ENCODE peak calls at places on chromosomes 4 and X, in ten cellular contexts. One of them, this sample, is unnamed.

GRCh38 chr4:3416821-3417221 is 24.9 kb upstream of the HGFAC start:
- DNase-seq in heart right ventricle: no peak
- DNase-seq in astrocyte of the spinal cord: no peak
- DNase-seq in nephron progenitor cell: no peak
- DNase-seq in OCI-LY7: no peak
- DNase-seq in cardiac fibroblast: no peak
- DNase-seq in GM12865: no peak
- DNase-seq in HepG2: no peak
- DNase-seq in lower leg skin: no peak
- DNase-seq in astrocyte: no peak
- DNase-seq in this sample: no peak

GRCh38 chr4:173793937-173794510 is 264.0 kb upstream of the HAND2 start:
- DNase-seq in heart right ventricle: no peak
- DNase-seq in astrocyte of the spinal cord: peak; percentile 15
- DNase-seq in nephron progenitor cell: no peak
- DNase-seq in OCI-LY7: no peak
- DNase-seq in cardiac fibroblast: no peak
- DNase-seq in GM12865: no peak
- DNase-seq in HepG2: no peak
- DNase-seq in lower leg skin: no peak
- DNase-seq in astrocyte: no peak
- DNase-seq in this sample: no peak

GRCh38 chr4:149830823-149831222 is 15.2 kb upstream of the IQCM start:
- DNase-seq in heart right ventricle: no peak
- DNase-seq in astrocyte of the spinal cord: no peak
- DNase-seq in nephron progenitor cell: no peak
- DNase-seq in OCI-LY7: no peak
- DNase-seq in cardiac fibroblast: no peak
- DNase-seq in GM12865: no peak
- DNase-seq in HepG2: no peak
- DNase-seq in lower leg skin: no peak
- DNase-seq in astrocyte: peak; percentile 2
- DNase-seq in this sample: no peak

GRCh38 chr4:5899396-5899795 is 6.5 kb upstream of the CRMP1 start:
- DNase-seq in heart right ventricle: no peak
- DNase-seq in astrocyte of the spinal cord: no peak
- DNase-seq in nephron progenitor cell: no peak
- DNase-seq in OCI-LY7: no peak
- DNase-seq in cardiac fibroblast: no peak
- DNase-seq in GM12865: no peak
- DNase-seq in HepG2: no peak
- DNase-seq in lower leg skin: no peak
- DNase-seq in astrocyte: no peak
- DNase-seq in this sample: no peak

GRCh38 chrX:15751160-15751819 is 13.2 kb downstream of the CA5B start:
- DNase-seq in heart right ventricle: no peak
- DNase-seq in astrocyte of the spinal cord: peak; percentile 72
- DNase-seq in nephron progenitor cell: no peak
- DNase-seq in OCI-LY7: no peak
- DNase-seq in cardiac fibroblast: no peak
- DNase-seq in GM12865: peak; percentile 44
- DNase-seq in HepG2: no peak
- DNase-seq in lower leg skin: no peak
- DNase-seq in astrocyte: peak; percentile 39
- DNase-seq in this sample: peak; percentile 6

GRCh38 chrX:46837543-46838481 is 969 bp downstream of the RP2 start:
- DNase-seq in heart right ventricle: no peak
- DNase-seq in astrocyte of the spinal cord: peak; percentile 40
- DNase-seq in nephron progenitor cell: no peak
- DNase-seq in OCI-LY7: peak; percentile 26
- DNase-seq in cardiac fibroblast: peak; percentile 49
- DNase-seq in GM12865: peak; percentile 36
- DNase-seq in HepG2: peak; percentile 12
- DNase-seq in lower leg skin: no peak
- DNase-seq in astrocyte: peak; percentile 25
- DNase-seq in this sample: peak; percentile 7

GRCh38 chr4:164779811-164780216 is 25.9 kb downstream of the SMIM31 start:
- DNase-seq in heart right ventricle: no peak
- DNase-seq in astrocyte of the spinal cord: peak; percentile 46
- DNase-seq in nephron progenitor cell: peak; percentile 45
- DNase-seq in OCI-LY7: peak; percentile 28
- DNase-seq in cardiac fibroblast: peak; percentile 58
- DNase-seq in GM12865: peak; percentile 73
- DNase-seq in HepG2: peak; percentile 13
- DNase-seq in lower leg skin: no peak
- DNase-seq in astrocyte: peak; percentile 37
- DNase-seq in this sample: peak; percentile 28

GRCh38 chr4:98530572-98530971 is 127.8 kb downstream of the TSPAN5 start:
- DNase-seq in heart right ventricle: no peak
- DNase-seq in astrocyte of the spinal cord: no peak
- DNase-seq in nephron progenitor cell: no peak
- DNase-seq in OCI-LY7: no peak
- DNase-seq in cardiac fibroblast: no peak
- DNase-seq in GM12865: no peak
- DNase-seq in HepG2: no peak
- DNase-seq in lower leg skin: no peak
- DNase-seq in astrocyte: no peak
- DNase-seq in this sample: no peak

GRCh38 chr4:29081230-29081955 is 1638.8 kb upstream of the PCDH7 start:
- DNase-seq in heart right ventricle: no peak
- DNase-seq in astrocyte of the spinal cord: peak; percentile 29
- DNase-seq in nephron progenitor cell: no peak
- DNase-seq in OCI-LY7: no peak
- DNase-seq in cardiac fibroblast: peak; percentile 32
- DNase-seq in GM12865: no peak
- DNase-seq in HepG2: no peak
- DNase-seq in lower leg skin: no peak
- DNase-seq in astrocyte: no peak
- DNase-seq in this sample: no peak

GRCh38 chr4:95124906-95125504 is 367.2 kb downstream of the BMPR1B start:
- DNase-seq in heart right ventricle: no peak
- DNase-seq in astrocyte of the spinal cord: peak; percentile 81
- DNase-seq in nephron progenitor cell: peak; percentile 30
- DNase-seq in OCI-LY7: peak; percentile 25
- DNase-seq in cardiac fibroblast: peak; percentile 87
- DNase-seq in GM12865: peak; percentile 10
- DNase-seq in HepG2: peak; percentile 8
- DNase-seq in lower leg skin: no peak
- DNase-seq in astrocyte: peak; percentile 47
- DNase-seq in this sample: peak; percentile 3

DNA sequence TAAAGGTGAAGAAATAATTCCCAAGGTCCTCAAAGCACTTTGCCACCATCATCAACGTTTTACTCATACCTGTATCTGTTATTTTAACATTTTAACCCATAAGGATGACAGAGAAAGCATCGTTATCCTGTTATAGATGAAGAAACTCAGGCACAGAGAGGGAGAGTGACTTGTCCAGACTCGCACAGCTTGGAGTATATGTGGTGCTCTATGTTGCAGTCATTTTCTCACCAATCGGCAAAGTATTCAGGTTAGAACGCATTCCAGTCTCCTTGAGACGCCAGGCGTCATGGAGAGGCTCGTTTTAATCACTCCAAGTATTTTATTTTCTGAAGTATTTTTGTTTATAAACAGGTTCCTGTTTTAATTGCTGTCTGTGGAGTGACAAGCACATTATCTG is 73.5 kb downstream of the IRF2 start:
- DNase-seq in heart right ventricle: no peak
- DNase-seq in astrocyte of the spinal cord: no peak
- DNase-seq in nephron progenitor cell: no peak
- DNase-seq in OCI-LY7: no peak
- DNase-seq in cardiac fibroblast: no peak
- DNase-seq in GM12865: no peak
- DNase-seq in HepG2: no peak
- DNase-seq in lower leg skin: no peak
- DNase-seq in astrocyte: peak; percentile 20
- DNase-seq in this sample: no peak
- TF ChIP-seq CTCF in heart right ventricle: no peak
- TF ChIP-seq CTCF in astrocyte of the spinal cord: no peak
- TF ChIP-seq CTCF in nephron progenitor cell: no peak
- TF ChIP-seq CTCF in OCI-LY7: no peak
- TF ChIP-seq CTCF in cardiac fibroblast: no peak
- TF ChIP-seq CTCF in GM12865: no peak
- TF ChIP-seq CTCF in HepG2: no peak
- TF ChIP-seq CTCF in lower leg skin: no peak
- TF ChIP-seq CTCF in astrocyte: no peak
- TF ChIP-seq CTCF in this sample: no peak

DNA sequence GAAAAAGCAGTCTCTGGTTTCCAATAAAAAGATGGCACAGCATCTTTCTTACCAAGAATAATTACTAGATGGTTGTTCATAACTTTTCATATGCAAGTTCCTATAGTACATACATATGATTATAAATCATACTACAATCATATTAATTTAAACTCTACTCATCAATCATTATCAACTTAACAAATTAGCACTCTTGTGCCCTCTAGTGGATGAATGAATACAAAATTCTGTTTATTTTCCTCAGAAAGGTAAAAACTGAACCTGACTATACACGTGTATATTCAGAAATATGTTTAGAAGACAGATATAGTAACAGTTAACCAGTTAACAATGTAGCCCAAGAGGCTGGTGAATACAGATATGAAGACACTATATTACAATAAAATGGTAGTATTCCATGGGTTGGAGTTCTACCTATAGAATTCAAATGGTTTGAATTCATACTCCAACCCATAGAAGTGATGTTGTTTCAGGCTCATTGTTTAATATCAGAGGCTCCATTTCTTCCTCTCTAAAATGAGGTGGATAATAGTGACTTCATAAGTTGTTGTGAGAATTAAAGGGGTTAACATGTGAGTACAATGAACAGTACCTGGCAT is 100.0 kb downstream of the ADAMTS3 start:
- DNase-seq in heart right ventricle: no peak
- DNase-seq in astrocyte of the spinal cord: peak; percentile 46
- DNase-seq in nephron progenitor cell: no peak
- DNase-seq in OCI-LY7: peak; percentile 34
- DNase-seq in cardiac fibroblast: peak; percentile 61
- DNase-seq in GM12865: peak; percentile 25
- DNase-seq in HepG2: peak; percentile 17
- DNase-seq in lower leg skin: no peak
- DNase-seq in astrocyte: peak; percentile 18
- DNase-seq in this sample: no peak
- TF ChIP-seq CTCF in heart right ventricle: peak; percentile 57
- TF ChIP-seq CTCF in astrocyte of the spinal cord: peak; percentile 42
- TF ChIP-seq CTCF in nephron progenitor cell: peak; percentile 45
- TF ChIP-seq CTCF in OCI-LY7: peak; percentile 86
- TF ChIP-seq CTCF in cardiac fibroblast: peak; percentile 34
- TF ChIP-seq CTCF in GM12865: peak; percentile 28
- TF ChIP-seq CTCF in HepG2: peak; percentile 27
- TF ChIP-seq CTCF in lower leg skin: no peak
- TF ChIP-seq CTCF in astrocyte: peak; percentile 41
- TF ChIP-seq CTCF in this sample: peak; percentile 67

DNA sequence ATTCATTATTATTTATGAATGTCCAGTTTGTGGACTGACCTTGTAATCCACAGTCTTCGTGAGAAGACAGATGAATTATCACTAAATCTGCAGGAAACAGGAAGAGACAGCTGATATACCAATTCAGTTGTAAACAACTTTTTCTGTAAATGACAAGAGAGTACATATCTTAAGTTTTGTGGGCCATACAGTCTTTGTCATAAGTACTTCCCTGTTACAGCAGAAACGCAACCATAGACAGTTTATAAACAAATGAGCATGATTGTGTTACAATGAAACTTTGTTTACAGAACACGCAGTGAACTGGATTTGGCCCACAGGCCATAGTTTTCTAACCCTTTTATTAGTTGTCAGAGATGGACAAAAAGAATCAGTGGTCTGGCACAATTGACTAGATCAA is 443.4 kb downstream of the PDGFC start:
- DNase-seq in heart right ventricle: no peak
- DNase-seq in astrocyte of the spinal cord: no peak
- DNase-seq in nephron progenitor cell: no peak
- DNase-seq in OCI-LY7: no peak
- DNase-seq in cardiac fibroblast: no peak
- DNase-seq in GM12865: no peak
- DNase-seq in HepG2: no peak
- DNase-seq in lower leg skin: no peak
- DNase-seq in astrocyte: no peak
- DNase-seq in this sample: no peak
- TF ChIP-seq CTCF in heart right ventricle: no peak
- TF ChIP-seq CTCF in astrocyte of the spinal cord: no peak
- TF ChIP-seq CTCF in nephron progenitor cell: no peak
- TF ChIP-seq CTCF in OCI-LY7: no peak
- TF ChIP-seq CTCF in cardiac fibroblast: no peak
- TF ChIP-seq CTCF in GM12865: no peak
- TF ChIP-seq CTCF in HepG2: no peak
- TF ChIP-seq CTCF in lower leg skin: no peak
- TF ChIP-seq CTCF in astrocyte: no peak
- TF ChIP-seq CTCF in this sample: no peak

GRCh38 chr4:186726150-186726439 is 2.4 kb upstream of the FAT1 start:
- DNase-seq in heart right ventricle: no peak
- DNase-seq in astrocyte of the spinal cord: no peak
- DNase-seq in nephron progenitor cell: no peak
- DNase-seq in OCI-LY7: no peak
- DNase-seq in cardiac fibroblast: no peak
- DNase-seq in GM12865: no peak
- DNase-seq in HepG2: no peak
- DNase-seq in lower leg skin: no peak
- DNase-seq in astrocyte: no peak
- DNase-seq in this sample: no peak
- TF ChIP-seq CTCF in heart right ventricle: no peak
- TF ChIP-seq CTCF in astrocyte of the spinal cord: no peak
- TF ChIP-seq CTCF in nephron progenitor cell: no peak
- TF ChIP-seq CTCF in OCI-LY7: no peak
- TF ChIP-seq CTCF in cardiac fibroblast: no peak
- TF ChIP-seq CTCF in GM12865: no peak
- TF ChIP-seq CTCF in HepG2: no peak
- TF ChIP-seq CTCF in lower leg skin: no peak
- TF ChIP-seq CTCF in astrocyte: no peak
- TF ChIP-seq CTCF in this sample: no peak

GRCh38 chr4:148692242-148692641 is 250.0 kb upstream of the NR3C2 start:
- DNase-seq in heart right ventricle: no peak
- DNase-seq in astrocyte of the spinal cord: no peak
- DNase-seq in nephron progenitor cell: no peak
- DNase-seq in OCI-LY7: no peak
- DNase-seq in cardiac fibroblast: no peak
- DNase-seq in GM12865: no peak
- DNase-seq in HepG2: no peak
- DNase-seq in lower leg skin: no peak
- DNase-seq in astrocyte: no peak
- DNase-seq in this sample: no peak

GRCh38 chr4:148680884-148681283 is 238.7 kb upstream of the NR3C2 start:
- DNase-seq in heart right ventricle: no peak
- DNase-seq in astrocyte of the spinal cord: no peak
- DNase-seq in nephron progenitor cell: no peak
- DNase-seq in OCI-LY7: no peak
- DNase-seq in cardiac fibroblast: no peak
- DNase-seq in GM12865: no peak
- DNase-seq in HepG2: no peak
- DNase-seq in lower leg skin: no peak
- DNase-seq in astrocyte: no peak
- DNase-seq in this sample: no peak

GRCh38 chr4:148684638-148685037 is 242.4 kb upstream of the NR3C2 start:
- DNase-seq in heart right ventricle: no peak
- DNase-seq in astrocyte of the spinal cord: no peak
- DNase-seq in nephron progenitor cell: no peak
- DNase-seq in OCI-LY7: no peak
- DNase-seq in cardiac fibroblast: no peak
- DNase-seq in GM12865: no peak
- DNase-seq in HepG2: no peak
- DNase-seq in lower leg skin: no peak
- DNase-seq in astrocyte: no peak
- DNase-seq in this sample: no peak

GRCh38 chr4:148686449-148686848 is 244.2 kb upstream of the NR3C2 start:
- DNase-seq in heart right ventricle: no peak
- DNase-seq in astrocyte of the spinal cord: no peak
- DNase-seq in nephron progenitor cell: no peak
- DNase-seq in OCI-LY7: no peak
- DNase-seq in cardiac fibroblast: no peak
- DNase-seq in GM12865: no peak
- DNase-seq in HepG2: no peak
- DNase-seq in lower leg skin: no peak
- DNase-seq in astrocyte: no peak
- DNase-seq in this sample: no peak
- TF ChIP-seq CTCF in heart right ventricle: no peak
- TF ChIP-seq CTCF in astrocyte of the spinal cord: no peak
- TF ChIP-seq CTCF in nephron progenitor cell: no peak
- TF ChIP-seq CTCF in OCI-LY7: no peak
- TF ChIP-seq CTCF in cardiac fibroblast: no peak
- TF ChIP-seq CTCF in GM12865: no peak
- TF ChIP-seq CTCF in HepG2: no peak
- TF ChIP-seq CTCF in lower leg skin: no peak
- TF ChIP-seq CTCF in astrocyte: no peak
- TF ChIP-seq CTCF in this sample: no peak

This sample was measured in activated CD8-positive, alpha-beta T cell treated with anti-CD3 and anti-CD28 coated beads for 36 hours.